ENCODE peak calls at places on chromosomes 3 and 15, in seven cellular contexts. R is breast epithelium; Y is GM10248; T is astrocyte of the hippocampus; J is CD4-positive, CD25-positive, alpha-beta regulatory T cell; M is GM04504; A is tibial artery. C is an unnamed sample.

GRCh38 chr3:62723171-62723570 is 152.0 kb downstream of the CADPS start:
- DNase-seq in R (no peak), Y (no peak), T (no peak), J (no peak), M (no peak), A (no peak), C (no peak)

GRCh38 chr15:40307421-40308165 is at the start of gene PLCB2:
- DNase-seq in R (no peak), Y (peak; percentile 84), T (no peak), J (peak; percentile 58), M (no peak), A (no peak), C (no peak)

GRCh38 chr3:136545664-136546266 is 206.4 kb downstream of the STAG1 start:
- DNase-seq in R (no peak), Y (no peak), T (peak; percentile 29), J (no peak), M (no peak), A (no peak), C (peak; percentile 43)

GRCh38 chr15:48592221-48592731 is 53.2 kb downstream of the FBN1 start:
- DNase-seq in R (no peak), Y (no peak), T (peak; percentile 93), J (no peak), M (peak; percentile 95), A (no peak), C (peak; percentile 100)

GRCh38 chr3:159418571-159419526 is 569.8 kb upstream of the IL12A start:
- DNase-seq in R (no peak), Y (no peak), T (peak; percentile 60), J (no peak), M (no peak), A (no peak), C (peak; percentile 86)

GRCh38 chr3:194424373-194424772 is 25.3 kb upstream of the GP5 start:
- DNase-seq in R (no peak), Y (no peak), T (no peak), J (no peak), M (no peak), A (no peak), C (no peak)

GRCh38 chr3:59766165-59766872 is 716.5 kb upstream of the CFAP20DC start:
- DNase-seq in R (no peak), Y (no peak), T (no peak), J (no peak), M (peak; percentile 89), A (no peak), C (peak; percentile 84)

GRCh38 chr3:150331978-150332568 is 76.0 kb upstream of the TSC22D2 start:
- DNase-seq in R (no peak), Y (no peak), T (no peak), J (no peak), M (no peak), A (no peak), C (peak; percentile 53)

GRCh38 chr3:119588112-119588511 is 8.8 kb downstream of the ADPRH start:
- DNase-seq in R (no peak), Y (no peak), T (no peak), J (no peak), M (no peak), A (peak; percentile 69), C (no peak)

GRCh38 chr3:57958642-57959406 is 49.4 kb upstream of the FLNB start:
- DNase-seq in R (no peak), Y (peak; percentile 40), T (no peak), J (no peak), M (no peak), A (no peak), C (peak; percentile 28)

C was measured in amniotic epithelial cell.